ENCODE peak calls at places on chromosomes 5 and 9, in seven cellular contexts. One of them, this sample, is unnamed.

GRCh38 chr5:157108961-157109360 is at the start of gene HAVCR2:
- DNase-seq in AG04450: no peak
- DNase-seq in GM12865: peak; percentile 84
- DNase-seq in AG04449: no peak
- DNase-seq in MCF 10A: no peak
- DNase-seq in neural crest cell: no peak
- DNase-seq in DND-41: peak; percentile 12
- DNase-seq in this sample: peak; percentile 40

GRCh38 chr9:130049431-130050210 is 4.1 kb upstream of the GPR107 start:
- DNase-seq in GM12865: no peak
- DNase-seq in AG04450: no peak
- DNase-seq in DND-41: no peak
- DNase-seq in neural crest cell: no peak
- DNase-seq in AG04449: no peak
- DNase-seq in MCF 10A: no peak
- DNase-seq in this sample: no peak

GRCh38 chr5:68749648-68750047 is 344.2 kb upstream of the SLC30A5 start:
- DNase-seq in DND-41: peak; percentile 43
- DNase-seq in MCF 10A: peak; percentile 78
- DNase-seq in neural crest cell: no peak
- DNase-seq in GM12865: no peak
- DNase-seq in AG04450: no peak
- DNase-seq in AG04449: peak; percentile 12
- DNase-seq in this sample: no peak

GRCh38 chr5:34685485-34686197 is 29.5 kb downstream of the RAI14 start:
- DNase-seq in AG04450: no peak
- DNase-seq in AG04449: no peak
- DNase-seq in MCF 10A: peak; percentile 30
- DNase-seq in neural crest cell: no peak
- DNase-seq in GM12865: no peak
- DNase-seq in DND-41: no peak
- DNase-seq in this sample: no peak

GRCh38 chr5:62475072-62475471 is 62.5 kb downstream of the IPO11 start:
- DNase-seq in neural crest cell: no peak
- DNase-seq in DND-41: no peak
- DNase-seq in AG04449: no peak
- DNase-seq in GM12865: no peak
- DNase-seq in AG04450: no peak
- DNase-seq in MCF 10A: peak; percentile 88
- DNase-seq in this sample: no peak

GRCh38 chr9:97419315-97419867 is 7.5 kb downstream of the TDRD7 start:
- DNase-seq in MCF 10A: peak; percentile 29
- DNase-seq in neural crest cell: no peak
- DNase-seq in AG04449: no peak
- DNase-seq in DND-41: no peak
- DNase-seq in GM12865: no peak
- DNase-seq in AG04450: no peak
- DNase-seq in this sample: no peak

GRCh38 chr5:33316773-33317172 is 124.0 kb upstream of the TARS1 start:
- DNase-seq in GM12865: no peak
- DNase-seq in neural crest cell: no peak
- DNase-seq in MCF 10A: no peak
- DNase-seq in DND-41: no peak
- DNase-seq in AG04449: no peak
- DNase-seq in AG04450: no peak
- DNase-seq in this sample: no peak

GRCh38 chr9:3794005-3794404 is 268.2 kb upstream of the RFX3 start:
- DNase-seq in DND-41: no peak
- DNase-seq in GM12865: no peak
- DNase-seq in MCF 10A: no peak
- DNase-seq in neural crest cell: peak; percentile 8
- DNase-seq in AG04449: no peak
- DNase-seq in AG04450: no peak
- DNase-seq in this sample: no peak

GRCh38 chr5:39164016-39164415 is 55.3 kb downstream of the FYB1 start:
- DNase-seq in DND-41: peak; percentile 70
- DNase-seq in GM12865: no peak
- DNase-seq in MCF 10A: no peak
- DNase-seq in AG04450: no peak
- DNase-seq in neural crest cell: no peak
- DNase-seq in AG04449: no peak
- DNase-seq in this sample: no peak

GRCh38 chr9:131275332-131276106 is 791 bp downstream of the FAM78A start:
- DNase-seq in neural crest cell: peak; percentile 29
- DNase-seq in DND-41: peak; percentile 53
- DNase-seq in AG04449: no peak
- DNase-seq in GM12865: peak; percentile 76
- DNase-seq in AG04450: no peak
- DNase-seq in MCF 10A: no peak
- DNase-seq in this sample: peak; percentile 66

GRCh38 chr5:10533218-10533617 is 30.7 kb upstream of the ANKRD33B start:
- DNase-seq in neural crest cell: no peak
- DNase-seq in AG04449: no peak
- DNase-seq in DND-41: no peak
- DNase-seq in MCF 10A: no peak
- DNase-seq in AG04450: no peak
- DNase-seq in GM12865: no peak
- DNase-seq in this sample: no peak

GRCh38 chr9:136211006-136211405 is 6.1 kb upstream of the LHX3 start:
- DNase-seq in AG04450: no peak
- DNase-seq in DND-41: no peak
- DNase-seq in AG04449: no peak
- DNase-seq in neural crest cell: no peak
- DNase-seq in MCF 10A: no peak
- DNase-seq in GM12865: no peak
- DNase-seq in this sample: no peak

GRCh38 chr5:179827684-179828083 is 7.0 kb downstream of the SQSTM1 start:
- DNase-seq in GM12865: no peak
- DNase-seq in DND-41: peak; percentile 45
- DNase-seq in AG04449: no peak
- DNase-seq in neural crest cell: no peak
- DNase-seq in AG04450: no peak
- DNase-seq in MCF 10A: no peak
- DNase-seq in this sample: no peak

GRCh38 chr5:157463621-157464407 is 3.8 kb downstream of the NIPAL4 start:
- DNase-seq in AG04449: no peak
- DNase-seq in MCF 10A: peak; percentile 79
- DNase-seq in AG04450: no peak
- DNase-seq in neural crest cell: no peak
- DNase-seq in GM12865: peak; percentile 13
- DNase-seq in DND-41: no peak
- DNase-seq in this sample: no peak

GRCh38 chr5:447501-447900 is 4.5 kb downstream of the EXOC3 start:
- DNase-seq in GM12865: no peak
- DNase-seq in AG04450: no peak
- DNase-seq in MCF 10A: no peak
- DNase-seq in neural crest cell: no peak
- DNase-seq in DND-41: no peak
- DNase-seq in AG04449: no peak
- DNase-seq in this sample: no peak

GRCh38 chr9:93255994-93256877 is 72.3 kb downstream of the WNK2 start:
- DNase-seq in MCF 10A: no peak
- DNase-seq in AG04449: no peak
- DNase-seq in AG04450: no peak
- DNase-seq in DND-41: no peak
- DNase-seq in neural crest cell: no peak
- DNase-seq in GM12865: no peak
- DNase-seq in this sample: no peak

GRCh38 chr9:94950733-94951590 is 224.5 kb downstream of the AOPEP start:
- DNase-seq in neural crest cell: no peak
- DNase-seq in MCF 10A: peak; percentile 52
- DNase-seq in GM12865: no peak
- DNase-seq in AG04450: no peak
- DNase-seq in AG04449: no peak
- DNase-seq in DND-41: no peak
- DNase-seq in this sample: no peak

GRCh38 chr5:124825250-124825982 is 79.0 kb upstream of the ZNF608 start:
- DNase-seq in DND-41: no peak
- DNase-seq in MCF 10A: no peak
- DNase-seq in GM12865: peak; percentile 52
- DNase-seq in AG04450: no peak
- DNase-seq in AG04449: no peak
- DNase-seq in neural crest cell: no peak
- DNase-seq in this sample: no peak

GRCh38 chr9:111348821-111349271 is 18.8 kb upstream of the OR2K2 start:
- DNase-seq in neural crest cell: no peak
- DNase-seq in AG04449: no peak
- DNase-seq in DND-41: no peak
- DNase-seq in AG04450: no peak
- DNase-seq in MCF 10A: no peak
- DNase-seq in GM12865: no peak
- DNase-seq in this sample: no peak

GRCh38 chr9:113587471-113588031 is 124.0 kb downstream of the RGS3 start:
- DNase-seq in DND-41: no peak
- DNase-seq in neural crest cell: peak; percentile 67
- DNase-seq in MCF 10A: no peak
- DNase-seq in AG04449: no peak
- DNase-seq in GM12865: no peak
- DNase-seq in AG04450: no peak
- DNase-seq in this sample: no peak

GRCh38 chr5:176387384-176387925 is 943 bp downstream of the NOP16 start:
- DNase-seq in AG04450: no peak
- DNase-seq in neural crest cell: no peak
- DNase-seq in GM12865: peak; percentile 22
- DNase-seq in AG04449: no peak
- DNase-seq in DND-41: no peak
- DNase-seq in MCF 10A: no peak
- DNase-seq in this sample: no peak

DNA sequence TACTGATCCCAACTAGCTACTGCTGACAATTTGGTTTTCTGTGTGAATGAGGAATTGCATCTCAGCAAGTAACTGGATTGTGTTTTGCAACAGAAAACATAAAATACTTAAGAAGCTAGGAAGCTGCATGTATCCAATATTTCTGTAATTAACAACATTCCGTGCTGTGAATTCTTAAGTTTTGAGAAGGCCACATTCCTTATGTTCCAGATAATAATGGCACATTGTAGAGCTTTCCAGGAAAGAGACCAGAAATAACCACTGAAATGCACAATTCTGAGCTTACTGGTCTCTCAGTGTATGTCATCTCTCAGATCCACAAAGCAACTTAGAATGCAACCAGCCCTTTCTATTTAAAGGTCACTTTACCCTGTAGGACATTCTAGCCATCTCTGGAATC is 306.9 kb upstream of the NMUR2 start:
- DNase-seq in GM12865: no peak
- DNase-seq in DND-41: no peak
- DNase-seq in AG04450: no peak
- DNase-seq in MCF 10A: no peak
- DNase-seq in neural crest cell: no peak
- DNase-seq in AG04449: no peak
- DNase-seq in this sample: no peak
- TF ChIP-seq CTCF in GM12865: no peak
- TF ChIP-seq CTCF in DND-41: no peak
- TF ChIP-seq CTCF in AG04450: no peak
- TF ChIP-seq CTCF in MCF 10A: no peak
- TF ChIP-seq CTCF in neural crest cell: no peak
- TF ChIP-seq CTCF in AG04449: no peak
- TF ChIP-seq CTCF in this sample: no peak

DNA sequence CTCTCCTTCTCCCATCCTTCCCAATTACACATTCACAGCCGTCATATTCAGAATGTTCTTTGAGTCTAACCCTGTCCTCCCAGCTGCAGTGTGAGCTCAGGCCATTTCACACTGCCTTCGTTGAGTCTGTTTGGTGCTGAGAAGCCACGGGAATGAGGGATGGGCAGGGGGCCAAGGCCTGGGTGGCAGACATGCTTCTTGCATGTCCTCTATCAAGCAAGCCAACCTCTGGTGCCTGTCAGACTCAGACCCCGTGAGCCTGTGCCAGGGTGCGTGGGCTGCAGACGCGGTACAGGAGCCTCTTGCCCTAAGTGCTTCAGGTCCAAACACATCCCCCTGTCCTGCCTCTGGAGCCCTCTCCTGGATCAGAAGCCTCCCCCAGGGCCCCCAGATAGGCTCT is 46.6 kb upstream of the CDKN2AIPNL start:
- DNase-seq in GM12865: no peak
- DNase-seq in MCF 10A: peak; percentile 52
- DNase-seq in AG04450: no peak
- DNase-seq in DND-41: no peak
- DNase-seq in AG04449: no peak
- DNase-seq in neural crest cell: no peak
- DNase-seq in this sample: no peak
- TF ChIP-seq CTCF in GM12865: no peak
- TF ChIP-seq CTCF in MCF 10A: no peak
- TF ChIP-seq CTCF in AG04450: no peak
- TF ChIP-seq CTCF in DND-41: no peak
- TF ChIP-seq CTCF in AG04449: no peak
- TF ChIP-seq CTCF in neural crest cell: no peak
- TF ChIP-seq CTCF in this sample: no peak

GRCh38 chr9:127231666-127232065 is 32.9 kb upstream of the GARNL3 start:
- DNase-seq in MCF 10A: no peak
- DNase-seq in GM12865: no peak
- DNase-seq in AG04449: no peak
- DNase-seq in DND-41: no peak
- DNase-seq in AG04450: no peak
- DNase-seq in neural crest cell: no peak
- DNase-seq in this sample: no peak

GRCh38 chr9:127233582-127234350 is 30.8 kb upstream of the GARNL3 start:
- DNase-seq in AG04449: no peak
- DNase-seq in MCF 10A: no peak
- DNase-seq in AG04450: no peak
- DNase-seq in GM12865: no peak
- DNase-seq in DND-41: no peak
- DNase-seq in neural crest cell: no peak
- DNase-seq in this sample: no peak

GRCh38 chr9:127232833-127233549 is 31.6 kb upstream of the GARNL3 start:
- DNase-seq in MCF 10A: no peak
- DNase-seq in neural crest cell: no peak
- DNase-seq in GM12865: no peak
- DNase-seq in AG04450: no peak
- DNase-seq in DND-41: no peak
- DNase-seq in AG04449: no peak
- DNase-seq in this sample: no peak

GRCh38 chr9:127225747-127226646 is 38.6 kb upstream of the GARNL3 start:
- DNase-seq in neural crest cell: no peak
- DNase-seq in AG04449: no peak
- DNase-seq in AG04450: no peak
- DNase-seq in DND-41: no peak
- DNase-seq in GM12865: peak; percentile 43
- DNase-seq in MCF 10A: no peak
- DNase-seq in this sample: no peak

GRCh38 chr9:127229691-127230417 is 34.7 kb upstream of the GARNL3 start:
- DNase-seq in neural crest cell: no peak
- DNase-seq in GM12865: no peak
- DNase-seq in AG04450: no peak
- DNase-seq in DND-41: no peak
- DNase-seq in AG04449: no peak
- DNase-seq in MCF 10A: no peak
- DNase-seq in this sample: no peak
- TF ChIP-seq CTCF in neural crest cell: no peak
- TF ChIP-seq CTCF in GM12865: no peak
- TF ChIP-seq CTCF in AG04450: no peak
- TF ChIP-seq CTCF in DND-41: no peak
- TF ChIP-seq CTCF in AG04449: no peak
- TF ChIP-seq CTCF in MCF 10A: no peak
- TF ChIP-seq CTCF in this sample: no peak

DNA sequence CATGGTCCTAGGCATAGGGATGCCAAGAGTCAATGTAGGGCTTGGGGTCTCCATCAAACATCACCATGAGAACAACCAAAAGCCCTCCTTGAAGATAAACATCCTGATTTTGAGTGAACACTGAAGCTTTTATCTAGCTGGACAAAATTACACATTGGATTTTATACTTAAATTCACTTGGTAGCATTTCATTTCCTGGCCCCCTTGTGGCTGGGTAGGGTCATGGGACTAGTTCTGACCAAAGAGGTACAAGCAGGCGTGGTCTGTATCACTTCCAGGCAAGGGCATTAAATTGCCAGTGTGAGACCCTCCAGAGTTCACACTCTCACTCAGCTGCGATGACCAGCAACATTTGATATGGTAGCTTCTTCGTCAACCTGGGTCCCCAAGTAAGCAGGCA is 320.3 kb downstream of the ACTL7B start:
- DNase-seq in DND-41: peak; percentile 4
- DNase-seq in GM12865: peak; percentile 41
- DNase-seq in AG04449: no peak
- DNase-seq in MCF 10A: peak; percentile 18
- DNase-seq in neural crest cell: peak; percentile 25
- DNase-seq in AG04450: no peak
- DNase-seq in this sample: peak; percentile 28
- TF ChIP-seq CTCF in DND-41: peak; percentile 47
- TF ChIP-seq CTCF in GM12865: peak; percentile 48
- TF ChIP-seq CTCF in AG04449: no peak
- TF ChIP-seq CTCF in MCF 10A: no peak
- TF ChIP-seq CTCF in neural crest cell: peak; percentile 63
- TF ChIP-seq CTCF in AG04450: peak; percentile 46
- TF ChIP-seq CTCF in this sample: peak; percentile 46